ENCODE peak calls at places on chromosomes 6 and 20, in nine cellular contexts. One of them, this sample, is unnamed.

GRCh38 chr6:108621117-108621516 is 60.4 kb downstream of the FOXO3 start:
- DNase-seq in GM20000: no peak
- DNase-seq in bronchial epithelial cell: peak
- DNase-seq in SHP77: no peak
- DNase-seq in lower lobe of right lung: no peak
- DNase-seq in central memory CD4-positive, alpha-beta T cell: no peak
- DNase-seq in HEK293T: no peak
- DNase-seq in H7: no peak
- DNase-seq in OCI-M1: no peak
- DNase-seq in this sample: peak

GRCh38 chr20:25242231-25242630 is 5.7 kb upstream of the PYGB start:
- DNase-seq in OCI-M1: no peak
- DNase-seq in SHP77: peak
- DNase-seq in bronchial epithelial cell: no peak
- DNase-seq in central memory CD4-positive, alpha-beta T cell: no peak
- DNase-seq in lower lobe of right lung: no peak
- DNase-seq in HEK293T: no peak
- DNase-seq in H7: peak
- DNase-seq in GM20000: no peak
- DNase-seq in this sample: no peak

GRCh38 chr6:81787313-81788068 is 35.0 kb upstream of the TENT5A start:
- DNase-seq in central memory CD4-positive, alpha-beta T cell: no peak
- DNase-seq in bronchial epithelial cell: peak
- DNase-seq in OCI-M1: no peak
- DNase-seq in HEK293T: no peak
- DNase-seq in H7: no peak
- DNase-seq in lower lobe of right lung: no peak
- DNase-seq in SHP77: peak
- DNase-seq in GM20000: no peak
- DNase-seq in this sample: peak

GRCh38 chr6:130324657-130325056 is 41.2 kb upstream of the TMEM200A start:
- DNase-seq in bronchial epithelial cell: peak
- DNase-seq in OCI-M1: no peak
- DNase-seq in H7: no peak
- DNase-seq in SHP77: no peak
- DNase-seq in GM20000: no peak
- DNase-seq in HEK293T: no peak
- DNase-seq in central memory CD4-positive, alpha-beta T cell: no peak
- DNase-seq in lower lobe of right lung: no peak
- DNase-seq in this sample: peak

GRCh38 chr20:54256202-54256601 is 48.3 kb downstream of the PFDN4 start:
- DNase-seq in HEK293T: no peak
- DNase-seq in SHP77: no peak
- DNase-seq in OCI-M1: no peak
- DNase-seq in central memory CD4-positive, alpha-beta T cell: no peak
- DNase-seq in bronchial epithelial cell: no peak
- DNase-seq in GM20000: no peak
- DNase-seq in H7: no peak
- DNase-seq in lower lobe of right lung: no peak
- DNase-seq in this sample: no peak

GRCh38 chr20:41150664-41151063 is 13.3 kb downstream of the PLCG1 start:
- DNase-seq in central memory CD4-positive, alpha-beta T cell: peak
- DNase-seq in SHP77: no peak
- DNase-seq in bronchial epithelial cell: no peak
- DNase-seq in lower lobe of right lung: peak
- DNase-seq in HEK293T: no peak
- DNase-seq in GM20000: no peak
- DNase-seq in OCI-M1: peak
- DNase-seq in H7: no peak
- DNase-seq in this sample: peak

GRCh38 chr6:134870677-134871498 is 79.0 kb downstream of the ALDH8A1 start:
- DNase-seq in GM20000: peak
- DNase-seq in central memory CD4-positive, alpha-beta T cell: no peak
- DNase-seq in H7: peak
- DNase-seq in HEK293T: no peak
- DNase-seq in OCI-M1: no peak
- DNase-seq in lower lobe of right lung: no peak
- DNase-seq in bronchial epithelial cell: peak
- DNase-seq in SHP77: no peak
- DNase-seq in this sample: no peak

GRCh38 chr6:127420558-127420957 is 38.6 kb downstream of the KIAA0408 start:
- DNase-seq in SHP77: peak
- DNase-seq in lower lobe of right lung: no peak
- DNase-seq in OCI-M1: peak
- DNase-seq in bronchial epithelial cell: peak
- DNase-seq in GM20000: peak
- DNase-seq in H7: peak
- DNase-seq in HEK293T: peak
- DNase-seq in central memory CD4-positive, alpha-beta T cell: peak
- DNase-seq in this sample: peak

GRCh38 chr6:157496534-157497095 is 115.6 kb downstream of the ZDHHC14 start:
- DNase-seq in H7: no peak
- DNase-seq in central memory CD4-positive, alpha-beta T cell: no peak
- DNase-seq in HEK293T: no peak
- DNase-seq in GM20000: no peak
- DNase-seq in bronchial epithelial cell: no peak
- DNase-seq in lower lobe of right lung: no peak
- DNase-seq in SHP77: no peak
- DNase-seq in OCI-M1: no peak
- DNase-seq in this sample: no peak

GRCh38 chr20:51961964-51962761 is 159.8 kb upstream of the SALL4 start:
- DNase-seq in GM20000: no peak
- DNase-seq in lower lobe of right lung: no peak
- DNase-seq in OCI-M1: no peak
- DNase-seq in H7: no peak
- DNase-seq in SHP77: no peak
- DNase-seq in central memory CD4-positive, alpha-beta T cell: no peak
- DNase-seq in bronchial epithelial cell: no peak
- DNase-seq in HEK293T: no peak
- DNase-seq in this sample: no peak

This sample was measured in ELR.